ENCODE peak calls at places on chromosomes 5 and 9, in ten cellular contexts. Q, E, K, C, J, L, S, F, I and D are unnamed samples.

GRCh38 chr5:59422026-59422941 is 471.2 kb downstream of the PDE4D start:
- DNase-seq in Q (no peak), E (no peak), K (no peak), C (peak; percentile 8), J (no peak), L (no peak), S (no peak), F (peak; percentile 9), I (no peak), D (no peak)

GRCh38 chr9:114806571-114806970 is 732 bp upstream of the TNFSF15 start:
- DNase-seq in Q (no peak), E (no peak), K (no peak), C (no peak), J (no peak), L (no peak), S (no peak), F (no peak), I (no peak), D (no peak)

GRCh38 chr5:143056331-143056689 is 286.1 kb downstream of the ARHGAP26 start:
- DNase-seq in Q (no peak), E (no peak), K (no peak), C (peak; percentile 51), J (no peak), L (no peak), S (no peak), F (no peak), I (no peak), D (no peak)

GRCh38 chr5:41264019-41264418 is 50.7 kb upstream of the C6 start:
- DNase-seq in Q (no peak), E (no peak), K (peak; percentile 93), C (no peak), J (no peak), L (no peak), S (no peak), F (no peak), I (no peak), D (no peak)

GRCh38 chr9:117887941-117888340 is 183.7 kb downstream of the TLR4 start:
- DNase-seq in Q (no peak), E (no peak), K (no peak), C (no peak), J (no peak), L (no peak), S (no peak), F (no peak), I (no peak), D (no peak)

GRCh38 chr5:149455889-149456409 is 76.9 kb upstream of the IL17B start:
- DNase-seq in Q (peak; percentile 72), E (peak; percentile 64), K (peak; percentile 74), C (peak; percentile 72), J (peak; percentile 64), L (no peak), S (no peak), F (peak; percentile 74), I (no peak), D (no peak)

GRCh38 chr9:125593581-125593980 is 113.4 kb downstream of the MAPKAP1 start:
- DNase-seq in Q (no peak), E (no peak), K (no peak), C (no peak), J (no peak), L (no peak), S (no peak), F (no peak), I (no peak), D (no peak)

GRCh38 chr9:16241231-16241630 is 629.2 kb downstream of the BNC2 start:
- DNase-seq in Q (no peak), E (no peak), K (peak; percentile 34), C (peak; percentile 51), J (no peak), L (no peak), S (no peak), F (peak; percentile 79), I (no peak), D (no peak)

GRCh38 chr5:86878250-86878649 is 260.5 kb downstream of the COX7C start:
- DNase-seq in Q (no peak), E (no peak), K (no peak), C (no peak), J (no peak), L (no peak), S (no peak), F (peak; percentile 3), I (no peak), D (no peak)

GRCh38 chr5:119400248-119400647 is 44.4 kb downstream of the TNFAIP8 start:
- DNase-seq in Q (no peak), E (no peak), K (no peak), C (peak; percentile 24), J (no peak), L (no peak), S (no peak), F (no peak), I (no peak), D (no peak)

GRCh38 chr9:108963459-108964143 is 29.4 kb downstream of the ABITRAM start:
- DNase-seq in Q (no peak), E (no peak), K (peak; percentile 29), C (peak; percentile 61), J (peak; percentile 40), L (no peak), S (no peak), F (no peak), I (no peak), D (no peak)

GRCh38 chr9:27359763-27360162 is 62.8 kb upstream of the EQTN start:
- DNase-seq in Q (no peak), E (no peak), K (no peak), C (no peak), J (no peak), L (no peak), S (no peak), F (no peak), I (no peak), D (no peak)

GRCh38 chr9:27358007-27358406 is 61.1 kb upstream of the EQTN start:
- DNase-seq in Q (no peak), E (no peak), K (no peak), C (no peak), J (no peak), L (no peak), S (no peak), F (no peak), I (no peak), D (no peak)

GRCh38 chr9:27362447-27363210 is 65.7 kb upstream of the EQTN start:
- DNase-seq in Q (no peak), E (no peak), K (no peak), C (no peak), J (no peak), L (no peak), S (no peak), F (no peak), I (no peak), D (no peak)

GRCh38 chr9:27365977-27366376 is 69.0 kb upstream of the EQTN start:
- DNase-seq in Q (no peak), E (no peak), K (no peak), C (no peak), J (no peak), L (no peak), S (no peak), F (no peak), I (peak; percentile 47), D (no peak)

GRCh38 chr9:27361401-27361953 is 64.5 kb upstream of the EQTN start:
- DNase-seq in Q (no peak), E (no peak), K (no peak), C (no peak), J (no peak), L (no peak), S (no peak), F (no peak), I (no peak), D (no peak)
- H3K27ac ChIP-seq in Q (peak overlapping the region; percentile 45), E (no peak overlapping the region), K (no peak overlapping the region), C (no peak overlapping the region), J (no peak overlapping the region), L (no peak overlapping the region), S (no peak overlapping the region), F (no peak overlapping the region), I (no peak overlapping the region), D (no peak overlapping the region)

DNA sequence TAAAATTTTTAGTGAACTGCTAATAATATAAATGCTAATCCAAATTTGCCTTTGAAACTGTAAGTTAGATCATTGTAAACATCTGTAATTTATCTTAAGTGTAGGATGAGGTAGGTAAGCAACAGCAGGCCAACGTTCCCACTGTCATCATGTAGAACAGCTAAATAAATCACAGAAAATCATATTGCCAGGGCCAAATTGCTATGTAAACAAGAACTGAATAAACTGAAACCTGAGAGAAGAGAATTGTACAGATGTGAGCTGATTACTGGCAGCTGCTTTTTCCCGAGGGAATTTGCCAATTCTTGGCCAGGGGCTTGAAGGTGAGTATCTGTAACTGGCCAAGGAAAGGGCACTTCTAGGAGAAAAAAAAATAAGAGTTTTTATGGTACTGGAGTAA is 97.7 kb downstream of the CDH10 start:
- DNase-seq in Q (no peak), E (no peak), K (no peak), C (no peak), J (no peak), L (no peak), S (no peak), F (no peak), I (no peak), D (no peak)
- H3K27ac ChIP-seq in Q (no peak overlapping the region), E (no peak overlapping the region), K (no peak overlapping the region), C (no peak overlapping the region), J (no peak overlapping the region), L (no peak overlapping the region), S (no peak overlapping the region), F (no peak overlapping the region), I (no peak overlapping the region), D (no peak overlapping the region)

DNA sequence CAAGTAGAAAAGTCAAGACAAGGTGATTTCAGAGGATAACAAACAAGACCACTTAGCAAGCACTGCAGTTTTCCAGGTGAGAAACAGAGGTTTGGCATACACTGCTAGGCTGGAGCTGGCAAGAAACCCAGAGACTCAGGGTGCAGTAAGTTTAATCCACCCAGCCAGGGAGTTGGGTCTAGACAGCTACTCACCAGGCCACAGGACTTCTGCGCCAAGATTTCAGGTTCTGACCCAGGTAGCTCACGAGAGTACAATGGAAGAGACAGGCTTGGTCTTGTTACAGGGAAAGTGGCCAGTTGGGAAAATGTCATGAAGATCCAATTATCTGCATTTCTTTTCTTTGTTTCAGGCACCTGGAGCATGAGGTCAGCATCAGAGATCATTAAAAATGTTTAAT is 9.8 kb downstream of the SMIM23 start:
- DNase-seq in Q (no peak), E (no peak), K (no peak), C (no peak), J (no peak), L (no peak), S (no peak), F (no peak), I (no peak), D (no peak)
- H3K27ac ChIP-seq in Q (no peak overlapping the region), E (no peak overlapping the region), K (no peak overlapping the region), C (no peak overlapping the region), J (no peak overlapping the region), L (no peak overlapping the region), S (no peak overlapping the region), F (no peak overlapping the region), I (no peak overlapping the region), D (no peak overlapping the region)

DNA sequence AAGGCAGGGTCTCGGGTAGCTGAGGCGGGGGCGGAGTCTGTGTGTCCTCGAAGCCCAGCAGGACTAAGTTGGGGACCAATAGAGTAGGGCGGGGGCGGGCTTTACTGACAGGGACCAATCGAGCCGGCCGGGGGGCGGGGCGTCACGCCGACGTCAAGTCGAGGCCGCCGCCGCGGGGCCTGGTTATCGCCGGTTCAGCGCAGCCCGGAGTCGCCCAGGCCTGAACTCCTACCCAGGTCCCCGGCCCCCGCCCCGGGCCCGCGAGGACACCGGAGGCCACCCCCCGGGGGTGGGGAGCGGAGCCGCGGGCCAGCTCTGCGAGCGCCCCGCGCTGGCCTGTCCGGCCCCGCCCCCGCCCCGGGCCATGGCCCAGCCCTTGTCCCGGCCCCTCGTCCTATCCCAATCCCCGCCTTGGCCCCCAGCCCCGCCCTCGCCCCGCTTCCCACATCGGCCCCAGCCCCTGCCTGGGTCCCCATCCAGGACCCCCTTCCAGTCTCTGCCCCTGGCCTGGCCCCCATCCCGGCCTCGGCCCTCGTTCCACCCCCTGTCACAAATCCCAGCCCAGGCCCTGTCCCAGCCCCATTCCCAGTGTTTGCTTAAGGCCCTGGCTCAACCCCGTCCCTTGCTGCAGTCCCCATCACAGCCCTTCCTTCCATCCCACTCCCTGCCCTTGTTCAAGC is at the start of gene TMEM8B:
- DNase-seq in Q (peak; percentile 99), E (peak; percentile 96), K (peak; percentile 94), C (peak; percentile 99), J (peak; percentile 98), L (peak; percentile 98), S (peak; percentile 93), F (peak; percentile 89), I (peak; percentile 95), D (peak; percentile 88)
- H3K27ac ChIP-seq in Q (peak within 1 kb of the TSS; percentile 93), E (peak within 1 kb of the TSS; percentile 98), K (peak within 1 kb of the TSS; percentile 93), C (peak within 1 kb of the TSS; percentile 53), J (peak within 1 kb of the TSS; percentile 92), L (peak within 1 kb of the TSS; percentile 87), S (peak within 1 kb of the TSS; percentile 47), F (peak within 1 kb of the TSS; percentile 73), I (peak within 1 kb of the TSS; percentile 59), D (peak within 1 kb of the TSS; percentile 66)